ENCODE peak calls at places on chromosomes 7 and 10, in four cellular contexts. Q is fibroblast of lung, E is kidney, Y is endothelial cell of umbilical vein. W is an unnamed sample.
A peak's percentile ranks its signal among the peaks of the same experiment; 100 is the strongest.

GRCh38 chr7:106927541-106927940 is 62.5 kb downstream of the PIK3CG start:
- DNase-seq in Q (no peak), E (no peak), Y (no peak), W (no peak)

GRCh38 chr10:45456822-45457221 is 82.8 kb downstream of the ALOX5 start:
- DNase-seq in Q (no peak), E (no peak), Y (no peak), W (no peak)

GRCh38 chr10:70662362-70663220 is 9.7 kb upstream of the ADAMTS14 start:
- DNase-seq in Q (peak; percentile 82), E (no peak), Y (no peak), W (no peak)

GRCh38 chr10:33258951-33259350 is 75.5 kb downstream of the NRP1 start:
- DNase-seq in Q (peak; percentile 52), E (no peak), Y (no peak), W (peak; percentile 78)

GRCh38 chr7:48872548-48872947 is 51.8 kb upstream of the CDC14C start:
- DNase-seq in Q (no peak), E (no peak), Y (no peak), W (no peak)

GRCh38 chr7:3176112-3176836 is 124.8 kb upstream of the SDK1 start:
- DNase-seq in Q (no peak), E (peak; percentile 21), Y (no peak), W (no peak)

GRCh38 chr10:67665491-67665890 is 30.5 kb downstream of the CTNNA3 start:
- DNase-seq in Q (no peak), E (no peak), Y (no peak), W (peak; percentile 31)

GRCh38 chr7:121385800-121386179 is 10.3 kb downstream of the FAM3C start:
- DNase-seq in Q (peak; percentile 11), E (no peak), Y (peak; percentile 71), W (no peak)

GRCh38 chr7:100483101-100483727 is 513 bp upstream of the NYAP1 start:
- DNase-seq in Q (peak; percentile 42), E (peak; percentile 86), Y (peak; percentile 39), W (peak; percentile 84)

GRCh38 chr10:101643546-101643945 is 51.4 kb downstream of the FBXW4 start:
- DNase-seq in Q (no peak), E (no peak), Y (no peak), W (no peak)

GRCh38 chr10:58512470-58513188 is at the start of gene BICC1:
- DNase-seq in Q (peak; percentile 57), E (peak; percentile 85), Y (peak; percentile 28), W (peak; percentile 88)

GRCh38 chr10:58696736-58697135 is 184.1 kb downstream of the BICC1 start:
- DNase-seq in Q (no peak), E (no peak), Y (no peak), W (no peak)

GRCh38 chr7:56092789-56093531 is at the start of gene PHKG1:
- DNase-seq in Q (peak; percentile 91), E (peak; percentile 92), Y (peak; percentile 80), W (peak; percentile 92)

GRCh38 chr10:81949283-81949682 is 74.3 kb downstream of the NRG3 start:
- DNase-seq in Q (no peak), E (no peak), Y (no peak), W (no peak)

GRCh38 chr10:70932415-70933196 is 44.2 kb upstream of the PCBD1 start:
- DNase-seq in Q (no peak), E (no peak), Y (peak; percentile 52), W (no peak)

GRCh38 chr7:132771301-132771730 is 195.0 kb upstream of the PLXNA4 start:
- DNase-seq in Q (no peak), E (no peak), Y (no peak), W (peak; percentile 11)

GRCh38 chr7:67551027-67551426 is 554.4 kb downstream of the TYW1 start:
- DNase-seq in Q (no peak), E (no peak), Y (no peak), W (no peak)

GRCh38 chr10:53430127-53430891 is 657.7 kb upstream of the MBL2 start:
- DNase-seq in Q (no peak), E (no peak), Y (no peak), W (no peak)

GRCh38 chr10:97849101-97849490 is 547 bp upstream of the GOLGA7B start:
- DNase-seq in Q (no peak), E (no peak), Y (no peak), W (no peak)

GRCh38 chr7:108770981-108771728 is 201.5 kb downstream of the DNAJB9 start:
- DNase-seq in Q (no peak), E (no peak), Y (no peak), W (no peak)

GRCh38 chr10:104337527-104337984 is 709 bp downstream of the ITPRIP start:
- DNase-seq in Q (no peak), E (no peak), Y (peak; percentile 46), W (peak; percentile 71)

GRCh38 chr10:75450062-75450429 is 18.6 kb downstream of the LRMDA start:
- DNase-seq in Q (no peak), E (no peak), Y (no peak), W (no peak)

GRCh38 chr7:136114966-136115762 is 138.0 kb upstream of the MTPN start:
- DNase-seq in Q (peak; percentile 62), E (peak; percentile 65), Y (peak; percentile 39), W (peak; percentile 70)

GRCh38 chr7:14748461-14748860 is 154.1 kb downstream of the DGKB start:
- DNase-seq in Q (peak; percentile 89), E (no peak), Y (peak; percentile 95), W (peak; percentile 35)

GRCh38 chr7:93601363-93601762 is 26.8 kb upstream of the CALCR start:
- DNase-seq in Q (no peak), E (no peak), Y (no peak), W (no peak)

GRCh38 chr7:85041599-85042216 is 145.1 kb downstream of the SEMA3D start:
- DNase-seq in Q (peak; percentile 79), E (no peak), Y (peak; percentile 83), W (peak; percentile 80)

GRCh38 chr10:132827423-132827789 is 41.5 kb upstream of the NKX6-2 start:
- DNase-seq in Q (no peak), E (no peak), Y (no peak), W (no peak)

GRCh38 chr10:118057351-118057750 is 10.6 kb upstream of the RAB11FIP2 start:
- DNase-seq in Q (no peak), E (no peak), Y (no peak), W (no peak)

GRCh38 chr7:43781726-43782607 is 23.5 kb downstream of the BLVRA start:
- DNase-seq in Q (peak; percentile 63), E (no peak), Y (no peak), W (peak; percentile 71)

GRCh38 chr10:70494536-70494935 is 16.0 kb downstream of the PALD1 start:
- DNase-seq in Q (no peak), E (no peak), Y (no peak), W (no peak)

GRCh38 chr7:30970594-30971094 is 6.9 kb downstream of the GHRHR start:
- DNase-seq in Q (no peak), E (no peak), Y (no peak), W (no peak)

GRCh38 chr7:78306631-78307030 is 508.1 kb downstream of the PHTF2 start:
- DNase-seq in Q (no peak), E (no peak), Y (no peak), W (no peak)

GRCh38 chr7:78296036-78296435 is 497.5 kb downstream of the PHTF2 start:
- DNase-seq in Q (no peak), E (no peak), Y (no peak), W (peak; percentile 57)

GRCh38 chr7:78296689-78297371 is 498.3 kb downstream of the PHTF2 start:
- DNase-seq in Q (no peak), E (no peak), Y (no peak), W (no peak)

GRCh38 chr7:78299088-78299487 is 500.5 kb downstream of the PHTF2 start:
- DNase-seq in Q (no peak), E (no peak), Y (no peak), W (peak; percentile 46)

DNA sequence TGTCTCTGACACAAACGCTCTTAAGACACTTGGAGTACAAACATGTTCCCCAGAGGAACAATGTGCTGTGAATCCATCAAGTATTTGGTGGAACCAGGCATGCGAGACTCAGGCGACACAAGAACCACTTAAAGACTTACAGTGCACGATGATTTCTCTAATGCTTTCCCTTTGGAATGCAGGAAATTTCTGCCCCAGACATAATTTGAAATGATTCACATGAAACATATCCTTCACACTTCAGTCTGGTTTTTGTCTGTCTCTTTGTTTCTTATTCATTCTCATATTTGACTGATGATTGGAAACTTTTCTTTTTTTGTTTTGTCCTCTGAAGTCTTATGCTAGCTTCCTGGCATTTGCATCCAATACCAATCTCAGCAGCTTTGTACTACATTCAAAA is 502.8 kb downstream of the PHTF2 start:
- DNase-seq in Q (peak; percentile 9), E (no peak), Y (no peak), W (peak; percentile 73)
- H3K9ac ChIP-seq in Q (no peak overlapping the region), E (no peak overlapping the region), Y (no peak overlapping the region), W (no peak overlapping the region)

DNA sequence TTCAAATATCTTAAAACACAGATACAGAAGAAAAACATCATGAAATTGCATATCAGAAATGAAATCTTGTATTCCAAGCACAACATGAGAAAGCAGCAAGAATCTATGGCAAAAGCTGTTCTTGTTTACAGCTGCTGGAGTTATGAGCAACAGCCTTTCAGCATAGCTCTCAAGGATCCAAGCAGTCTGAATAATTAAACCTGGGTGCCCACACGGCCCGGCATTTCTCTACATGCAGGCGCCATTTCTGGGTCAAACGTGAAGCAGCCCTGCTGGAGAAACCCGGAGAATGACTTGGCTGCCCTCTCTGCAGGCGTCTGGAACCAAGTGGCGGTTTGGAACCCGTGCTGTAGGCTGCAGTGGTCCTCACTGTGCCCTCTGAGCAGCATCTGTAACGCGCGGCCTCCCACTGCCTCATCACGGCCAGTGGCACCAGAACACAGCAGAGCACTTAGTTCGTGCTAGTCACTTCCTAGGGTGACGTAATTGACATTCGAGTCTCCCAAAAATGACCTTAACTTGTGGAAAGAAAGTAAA is 213.0 kb downstream of the TCERG1L start:
- DNase-seq in Q (no peak), E (peak; percentile 24), Y (no peak), W (no peak)
- H3K9me3 ChIP-seq in Q (no peaks in the 10 kb centered on the region), E (no peaks in the 10 kb centered on the region), Y (no peaks in the 10 kb centered on the region), W (peaks cover 3% of the 10 kb centered on the region)

GRCh38 chr7:148794476-148794875 is 89.6 kb downstream of the EZH2 start:
- DNase-seq in Q (no peak), E (no peak), Y (no peak), W (no peak)
- H3K36me3 ChIP-seq in Q (peaks cover 6% of the 10 kb centered on the region), E (peaks cover 60% of the 10 kb centered on the region), Y (peaks cover 27% of the 10 kb centered on the region), W (peaks cover 95% of the 10 kb centered on the region)

GRCh38 chr10:62689712-62690111 is 114.8 kb upstream of the ADO start:
- DNase-seq in Q (no peak), E (no peak), Y (peak; percentile 73), W (no peak)
- H3K9ac ChIP-seq in Q (no peak overlapping the region), E (no peak overlapping the region), Y (no peak overlapping the region), W (no peak overlapping the region)

GRCh38 chr10:116385311-116385710 is 42.3 kb upstream of the PNLIPRP3 start:
- DNase-seq in Q (no peak), E (no peak), Y (no peak), W (no peak)
- H3K9me3 ChIP-seq in Q (no peaks in the 10 kb centered on the region), E (no peaks in the 10 kb centered on the region), Y (no peaks in the 10 kb centered on the region), W (no peaks in the 10 kb centered on the region)

DNA sequence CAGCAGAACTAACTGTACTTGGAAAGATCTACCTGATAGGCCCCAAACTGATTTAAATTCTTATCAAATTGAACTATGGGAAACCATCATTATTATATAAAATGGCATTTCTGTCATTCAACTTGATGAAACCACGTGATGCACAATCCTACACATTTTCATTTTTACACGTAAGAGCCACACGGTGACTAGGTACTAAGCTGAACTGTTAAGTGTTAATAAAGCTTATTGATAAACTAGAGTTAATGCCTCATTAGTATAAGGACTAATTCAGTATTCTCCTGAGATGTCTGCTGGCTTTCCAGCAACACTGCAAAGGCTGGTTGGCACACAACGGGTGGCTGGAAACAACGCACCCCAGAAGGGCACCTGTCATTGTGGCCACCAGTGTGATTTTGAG is 4.6 kb downstream of the NCAPG2 start:
- DNase-seq in Q (no peak), E (no peak), Y (no peak), W (no peak)
- H3K36me3 ChIP-seq in Q (no peaks in the 10 kb centered on the region), E (no peaks in the 10 kb centered on the region), Y (peaks cover 2% of the 10 kb centered on the region), W (no peaks in the 10 kb centered on the region)

W was measured in adipocyte.